ENCODE peak calls at places on chromosomes 12 and 14, in six cellular contexts. X is A172; J is substantia nigra; L is cardiac fibroblast; A is A549; U is activated effector memory CD4-positive, alpha-beta T cell treated with anti-CD3 and anti-CD28 coated beads, Interleukin-2, amount 50 U/mL, for 16 hours. E is an unnamed sample.
A peak's percentile ranks its signal among the peaks of the same experiment; 100 is the strongest.

GRCh38 chr12:5078423-5078822 is 34.7 kb downstream of the KCNA5 start:
- DNase-seq in L (no peak), J (no peak), U (no peak), A (no peak), X (no peak), E (no peak)

GRCh38 chr12:65004270-65004669 is 116.8 kb downstream of the WIF1 start:
- DNase-seq in L (no peak), A (no peak), J (no peak), X (no peak), U (no peak), E (no peak)

GRCh38 chr12:69392146-69392928 is 32.8 kb downstream of the YEATS4 start:
- DNase-seq in J (no peak), A (no peak), X (no peak), U (no peak), L (peak; percentile 54), E (no peak)

GRCh38 chr12:124752437-124753229 is 111.0 kb downstream of the SCARB1 start:
- DNase-seq in J (no peak), U (no peak), X (peak; percentile 37), A (no peak), L (peak; percentile 84), E (no peak)

GRCh38 chr12:131266591-131267467 is 313.1 kb downstream of the ADGRD1 start:
- DNase-seq in A (no peak), X (no peak), U (no peak), J (no peak), L (no peak), E (no peak)

GRCh38 chr14:96297000-96297399 is 41.0 kb downstream of the BDKRB1 start:
- DNase-seq in J (no peak), U (no peak), A (no peak), X (no peak), L (peak; percentile 40), E (no peak)

GRCh38 chr14:84969501-84969900 is 560.4 kb upstream of the FLRT2 start:
- DNase-seq in X (no peak), L (no peak), U (no peak), J (no peak), A (no peak), E (no peak)

GRCh38 chr12:114306646-114307045 is 99.3 kb downstream of the TBX5 start:
- DNase-seq in X (peak; percentile 50), L (peak; percentile 45), J (no peak), A (no peak), U (no peak), E (no peak)

GRCh38 chr12:90922068-90922743 is 32.8 kb downstream of the CCER1 start:
- DNase-seq in A (no peak), U (no peak), J (no peak), L (peak; percentile 75), X (no peak), E (peak; percentile 1)

GRCh38 chr14:73759714-73760597 is 45.8 kb upstream of the PNMA1 start:
- DNase-seq in A (peak; percentile 95), L (peak; percentile 99), U (peak; percentile 98), X (peak; percentile 91), J (peak; percentile 70), E (peak; percentile 89)

GRCh38 chr12:27619308-27619707 is 76.9 kb upstream of the REP15 start:
- DNase-seq in L (peak; percentile 94), U (no peak), J (no peak), X (peak; percentile 96), A (peak; percentile 53), E (peak; percentile 53)

GRCh38 chr12:117587646-117588287 is 226.3 kb upstream of the NOS1 start:
- DNase-seq in L (peak; percentile 33), X (peak; percentile 48), U (peak; percentile 79), A (peak; percentile 77), J (peak; percentile 1), E (peak; percentile 7)

GRCh38 chr14:34997762-34998161 is 15.0 kb downstream of the SRP54 start:
- DNase-seq in J (no peak), U (no peak), A (no peak), L (no peak), X (no peak), E (no peak)

GRCh38 chr14:56996721-56997399 is 186.6 kb upstream of the OTX2 start:
- DNase-seq in U (no peak), J (no peak), A (no peak), L (no peak), X (no peak), E (no peak)

GRCh38 chr14:23061995-23062394 is 4.7 kb upstream of the CDH24 start:
- DNase-seq in L (peak; percentile 95), J (no peak), A (peak; percentile 75), X (peak; percentile 86), U (peak; percentile 14), E (no peak)

GRCh38 chr14:86838363-86838762 is 1154.6 kb downstream of the GALC start:
- DNase-seq in J (no peak), A (no peak), U (no peak), X (peak; percentile 5), L (peak; percentile 0), E (no peak)

GRCh38 chr12:18811268-18811667 is 73.3 kb downstream of the CAPZA3 start:
- DNase-seq in J (no peak), A (no peak), X (no peak), U (no peak), L (peak; percentile 26), E (no peak)

GRCh38 chr12:62659457-62660295 is 193.1 kb downstream of the MON2 start:
- DNase-seq in J (no peak), A (no peak), L (no peak), X (no peak), U (no peak), E (no peak)

GRCh38 chr12:89671469-89671868 is 37.2 kb downstream of the ATP2B1 start:
- DNase-seq in L (peak; percentile 76), J (no peak), X (peak; percentile 47), A (no peak), U (no peak), E (no peak)

GRCh38 chr12:110689601-110690430 is 901 bp upstream of the HVCN1 start:
- DNase-seq in J (no peak), U (peak; percentile 78), A (no peak), L (peak; percentile 14), X (no peak), E (no peak)

GRCh38 chr12:1171657-1172056 is 180.6 kb downstream of the ERC1 start:
- DNase-seq in U (no peak), J (no peak), X (no peak), A (no peak), L (no peak), E (no peak)

GRCh38 chr14:45990252-45990651 is 661.3 kb downstream of the RPL10L start:
- DNase-seq in U (no peak), J (no peak), X (no peak), L (peak; percentile 4), A (no peak), E (no peak)

GRCh38 chr12:59093090-59093489 is 172.8 kb upstream of the LRIG3 start:
- DNase-seq in A (no peak), X (no peak), L (peak; percentile 54), U (no peak), J (no peak), E (no peak)

E was measured in putamen.